ENCODE peak calls at places on chromosomes 13 and 19, in six cellular contexts. H, D, G, T, N and J are unnamed samples.
A peak's percentile ranks its signal among the peaks of the same experiment; 100 is the strongest.

GRCh38 chr13:97325738-97326137 is 103.6 kb downstream of the MBNL2 start:
- DNase-seq in N (no peak), T (no peak), G (no peak), D (no peak), H (no peak), J (no peak)

GRCh38 chr19:55353803-55354697 is 469 bp downstream of the COX6B2 start:
- DNase-seq in D (peak; percentile 30), H (no peak), N (peak; percentile 43), G (peak; percentile 46), T (peak; percentile 73), J (no peak)

GRCh38 chr13:95341441-95341840 is 40.2 kb upstream of the ABCC4 start:
- DNase-seq in H (no peak), N (no peak), G (no peak), D (no peak), T (no peak), J (peak; percentile 37)

GRCh38 chr19:36009220-36009619 is 607 bp upstream of the SYNE4 start:
- DNase-seq in G (peak; percentile 66), D (no peak), T (peak; percentile 28), H (peak; percentile 71), N (no peak), J (peak; percentile 45)

GRCh38 chr13:62510906-62511655 is 1095.4 kb upstream of the PCDH20 start:
- DNase-seq in N (no peak), H (no peak), G (no peak), D (no peak), T (no peak), J (no peak)

GRCh38 chr19:5369962-5370367 is 29.4 kb upstream of the PTPRS start:
- DNase-seq in N (peak; percentile 31), H (no peak), D (no peak), T (peak; percentile 1), G (peak; percentile 21), J (no peak)

GRCh38 chr13:51364404-51365008 is 25.0 kb downstream of the SERPINE3 start:
- DNase-seq in H (no peak), N (no peak), G (no peak), D (no peak), T (no peak), J (peak; percentile 87)

GRCh38 chr19:10550336-10550735 is 6.6 kb downstream of the ATG4D start:
- DNase-seq in G (no peak), D (no peak), H (no peak), T (no peak), N (no peak), J (no peak)

GRCh38 chr19:35869327-35870123 is 1.2 kb downstream of the APLP1 start:
- DNase-seq in N (peak; percentile 51), T (peak; percentile 71), H (peak; percentile 52), G (peak; percentile 90), D (peak; percentile 50), J (peak; percentile 65)

GRCh38 chr19:16896913-16897571 is 8.2 kb downstream of the F2RL3 start:
- DNase-seq in T (peak; percentile 50), D (peak; percentile 20), H (peak; percentile 97), G (no peak), N (peak; percentile 21), J (peak; percentile 84)